ENCODE peak calls at places on chromosomes 7 and 10, in ten cellular contexts. One of them, this sample, is unnamed.

GRCh38 chr7:55050286-55050685 is 31.5 kb downstream of the EGFR start:
- DNase-seq in lung: no peak
- DNase-seq in adrenal gland: no peak
- DNase-seq in NT2/D1: no peak
- DNase-seq in esophagus muscularis mucosa: no peak
- DNase-seq in cardiac muscle cell: no peak
- DNase-seq in fibroblast of lung: no peak
- DNase-seq in PC-9: no peak
- DNase-seq in HCT116: no peak
- DNase-seq in hepatocyte: no peak
- DNase-seq in this sample: no peak

GRCh38 chr10:31001740-31002139 is 29.9 kb downstream of the ZNF438 start:
- DNase-seq in lung: no peak
- DNase-seq in PC-9: no peak
- DNase-seq in NT2/D1: no peak
- DNase-seq in esophagus muscularis mucosa: no peak
- DNase-seq in adrenal gland: no peak
- DNase-seq in HCT116: no peak
- DNase-seq in cardiac muscle cell: no peak
- DNase-seq in hepatocyte: no peak
- DNase-seq in fibroblast of lung: peak; percentile 23
- DNase-seq in this sample: no peak

GRCh38 chr7:129841465-129841864 is 111.3 kb downstream of the UBE2H start:
- DNase-seq in esophagus muscularis mucosa: no peak
- DNase-seq in NT2/D1: no peak
- DNase-seq in PC-9: no peak
- DNase-seq in cardiac muscle cell: no peak
- DNase-seq in HCT116: no peak
- DNase-seq in lung: no peak
- DNase-seq in hepatocyte: no peak
- DNase-seq in adrenal gland: no peak
- DNase-seq in fibroblast of lung: no peak
- DNase-seq in this sample: no peak

GRCh38 chr7:134702366-134703240 is 56.0 kb downstream of the BPGM start:
- DNase-seq in esophagus muscularis mucosa: no peak
- DNase-seq in HCT116: no peak
- DNase-seq in NT2/D1: no peak
- DNase-seq in adrenal gland: no peak
- DNase-seq in hepatocyte: no peak
- DNase-seq in fibroblast of lung: no peak
- DNase-seq in cardiac muscle cell: peak; percentile 20
- DNase-seq in lung: no peak
- DNase-seq in PC-9: no peak
- DNase-seq in this sample: no peak

GRCh38 chr7:102888561-102889233 is 24.1 kb upstream of the LRRC17 start:
- DNase-seq in NT2/D1: no peak
- DNase-seq in esophagus muscularis mucosa: no peak
- DNase-seq in fibroblast of lung: no peak
- DNase-seq in lung: no peak
- DNase-seq in HCT116: no peak
- DNase-seq in PC-9: no peak
- DNase-seq in hepatocyte: no peak
- DNase-seq in adrenal gland: no peak
- DNase-seq in cardiac muscle cell: no peak
- DNase-seq in this sample: no peak

GRCh38 chr7:106219170-106219569 is 65.6 kb downstream of the NAMPT start:
- DNase-seq in cardiac muscle cell: peak; percentile 19
- DNase-seq in adrenal gland: peak; percentile 35
- DNase-seq in NT2/D1: no peak
- DNase-seq in fibroblast of lung: no peak
- DNase-seq in esophagus muscularis mucosa: no peak
- DNase-seq in hepatocyte: no peak
- DNase-seq in lung: no peak
- DNase-seq in HCT116: no peak
- DNase-seq in PC-9: no peak
- DNase-seq in this sample: no peak

GRCh38 chr10:51097546-51097945 is 23.3 kb downstream of the PRKG1 start:
- DNase-seq in PC-9: no peak
- DNase-seq in fibroblast of lung: no peak
- DNase-seq in NT2/D1: no peak
- DNase-seq in HCT116: no peak
- DNase-seq in adrenal gland: no peak
- DNase-seq in hepatocyte: no peak
- DNase-seq in esophagus muscularis mucosa: no peak
- DNase-seq in cardiac muscle cell: peak; percentile 43
- DNase-seq in lung: no peak
- DNase-seq in this sample: no peak

GRCh38 chr10:37711617-37712488 is 145.6 kb downstream of the ZNF248 start:
- DNase-seq in cardiac muscle cell: no peak
- DNase-seq in lung: no peak
- DNase-seq in fibroblast of lung: no peak
- DNase-seq in PC-9: no peak
- DNase-seq in adrenal gland: peak; percentile 91
- DNase-seq in hepatocyte: no peak
- DNase-seq in NT2/D1: no peak
- DNase-seq in esophagus muscularis mucosa: no peak
- DNase-seq in HCT116: no peak
- DNase-seq in this sample: no peak

GRCh38 chr10:49115796-49116508 is 630 bp upstream of the VSTM4 start:
- DNase-seq in NT2/D1: no peak
- DNase-seq in PC-9: no peak
- DNase-seq in fibroblast of lung: no peak
- DNase-seq in esophagus muscularis mucosa: no peak
- DNase-seq in hepatocyte: no peak
- DNase-seq in HCT116: no peak
- DNase-seq in cardiac muscle cell: no peak
- DNase-seq in lung: peak; percentile 21
- DNase-seq in adrenal gland: no peak
- DNase-seq in this sample: peak; percentile 27

GRCh38 chr10:29486466-29486865 is 148.3 kb downstream of the SVIL start:
- DNase-seq in fibroblast of lung: no peak
- DNase-seq in HCT116: no peak
- DNase-seq in PC-9: no peak
- DNase-seq in cardiac muscle cell: no peak
- DNase-seq in NT2/D1: no peak
- DNase-seq in hepatocyte: no peak
- DNase-seq in esophagus muscularis mucosa: no peak
- DNase-seq in adrenal gland: no peak
- DNase-seq in lung: no peak
- DNase-seq in this sample: no peak

GRCh38 chr10:6386960-6387359 is 184.2 kb downstream of the PFKFB3 start:
- DNase-seq in PC-9: no peak
- DNase-seq in NT2/D1: no peak
- DNase-seq in esophagus muscularis mucosa: no peak
- DNase-seq in hepatocyte: no peak
- DNase-seq in lung: no peak
- DNase-seq in cardiac muscle cell: no peak
- DNase-seq in HCT116: no peak
- DNase-seq in adrenal gland: no peak
- DNase-seq in fibroblast of lung: no peak
- DNase-seq in this sample: no peak

GRCh38 chr7:45888185-45888992 is at the start of gene IGFBP1:
- DNase-seq in NT2/D1: no peak
- DNase-seq in hepatocyte: peak; percentile 58
- DNase-seq in HCT116: no peak
- DNase-seq in adrenal gland: peak; percentile 19
- DNase-seq in fibroblast of lung: peak; percentile 45
- DNase-seq in lung: no peak
- DNase-seq in cardiac muscle cell: peak; percentile 42
- DNase-seq in PC-9: peak; percentile 69
- DNase-seq in esophagus muscularis mucosa: peak; percentile 72
- DNase-seq in this sample: no peak
- H3K27me3 ChIP-seq in NT2/D1: peaks cover 44% of the 10 kb centered on the region
- H3K27me3 ChIP-seq in hepatocyte: peaks cover 39% of the 10 kb centered on the region
- H3K27me3 ChIP-seq in HCT116: no peaks in the 10 kb centered on the region
- H3K27me3 ChIP-seq in adrenal gland: peaks cover 27% of the 10 kb centered on the region
- H3K27me3 ChIP-seq in fibroblast of lung: peaks cover 23% of the 10 kb centered on the region
- H3K27me3 ChIP-seq in lung: peaks cover 7% of the 10 kb centered on the region
- H3K27me3 ChIP-seq in cardiac muscle cell: peaks cover 77% of the 10 kb centered on the region
- H3K27me3 ChIP-seq in PC-9: no peaks in the 10 kb centered on the region
- H3K27me3 ChIP-seq in esophagus muscularis mucosa: peaks cover 20% of the 10 kb centered on the region
- H3K27me3 ChIP-seq in this sample: peaks cover 16% of the 10 kb centered on the region

GRCh38 chr7:50406935-50407334 is 43.2 kb downstream of the FIGNL1 start:
- DNase-seq in HCT116: no peak
- DNase-seq in hepatocyte: no peak
- DNase-seq in esophagus muscularis mucosa: no peak
- DNase-seq in NT2/D1: no peak
- DNase-seq in lung: no peak
- DNase-seq in fibroblast of lung: no peak
- DNase-seq in cardiac muscle cell: no peak
- DNase-seq in PC-9: no peak
- DNase-seq in adrenal gland: no peak
- DNase-seq in this sample: no peak
- H3K27me3 ChIP-seq in HCT116: peaks cover 40% of the 10 kb centered on the region
- H3K27me3 ChIP-seq in hepatocyte: peaks cover 11% of the 10 kb centered on the region
- H3K27me3 ChIP-seq in esophagus muscularis mucosa: no peaks in the 10 kb centered on the region
- H3K27me3 ChIP-seq in NT2/D1: no peaks in the 10 kb centered on the region
- H3K27me3 ChIP-seq in lung: no peaks in the 10 kb centered on the region
- H3K27me3 ChIP-seq in fibroblast of lung: no peaks in the 10 kb centered on the region
- H3K27me3 ChIP-seq in cardiac muscle cell: peaks cover 47% of the 10 kb centered on the region
- H3K27me3 ChIP-seq in PC-9: peaks cover 100% of the 10 kb centered on the region
- H3K27me3 ChIP-seq in adrenal gland: no peaks in the 10 kb centered on the region
- H3K27me3 ChIP-seq in this sample: no peaks in the 10 kb centered on the region

GRCh38 chr10:87867453-87867852 is 4.0 kb downstream of the PTEN start:
- DNase-seq in HCT116: no peak
- DNase-seq in lung: no peak
- DNase-seq in cardiac muscle cell: no peak
- DNase-seq in adrenal gland: no peak
- DNase-seq in fibroblast of lung: no peak
- DNase-seq in PC-9: no peak
- DNase-seq in NT2/D1: no peak
- DNase-seq in esophagus muscularis mucosa: no peak
- DNase-seq in hepatocyte: no peak
- DNase-seq in this sample: no peak

GRCh38 chr10:87866575-87866974 is 3.1 kb downstream of the PTEN start:
- DNase-seq in HCT116: no peak
- DNase-seq in fibroblast of lung: no peak
- DNase-seq in hepatocyte: no peak
- DNase-seq in cardiac muscle cell: no peak
- DNase-seq in adrenal gland: no peak
- DNase-seq in NT2/D1: no peak
- DNase-seq in esophagus muscularis mucosa: no peak
- DNase-seq in lung: no peak
- DNase-seq in PC-9: no peak
- DNase-seq in this sample: no peak

GRCh38 chr10:87870154-87870553 is 6.7 kb downstream of the PTEN start:
- DNase-seq in NT2/D1: no peak
- DNase-seq in adrenal gland: no peak
- DNase-seq in fibroblast of lung: no peak
- DNase-seq in lung: no peak
- DNase-seq in cardiac muscle cell: no peak
- DNase-seq in HCT116: no peak
- DNase-seq in esophagus muscularis mucosa: no peak
- DNase-seq in PC-9: no peak
- DNase-seq in hepatocyte: no peak
- DNase-seq in this sample: no peak

GRCh38 chr10:87865201-87866025 is 2.0 kb downstream of the PTEN start:
- DNase-seq in cardiac muscle cell: no peak
- DNase-seq in lung: no peak
- DNase-seq in esophagus muscularis mucosa: no peak
- DNase-seq in NT2/D1: no peak
- DNase-seq in fibroblast of lung: peak; percentile 12
- DNase-seq in PC-9: no peak
- DNase-seq in HCT116: no peak
- DNase-seq in adrenal gland: no peak
- DNase-seq in hepatocyte: no peak
- DNase-seq in this sample: no peak

GRCh38 chr10:87868277-87868676 is 4.9 kb downstream of the PTEN start:
- DNase-seq in PC-9: no peak
- DNase-seq in fibroblast of lung: peak; percentile 27
- DNase-seq in NT2/D1: no peak
- DNase-seq in HCT116: no peak
- DNase-seq in cardiac muscle cell: no peak
- DNase-seq in hepatocyte: no peak
- DNase-seq in lung: no peak
- DNase-seq in adrenal gland: no peak
- DNase-seq in esophagus muscularis mucosa: no peak
- DNase-seq in this sample: no peak
- H3K27me3 ChIP-seq in PC-9: no peaks in the 10 kb centered on the region
- H3K27me3 ChIP-seq in fibroblast of lung: no peaks in the 10 kb centered on the region
- H3K27me3 ChIP-seq in NT2/D1: no peaks in the 10 kb centered on the region
- H3K27me3 ChIP-seq in HCT116: no peaks in the 10 kb centered on the region
- H3K27me3 ChIP-seq in cardiac muscle cell: no peaks in the 10 kb centered on the region
- H3K27me3 ChIP-seq in hepatocyte: no peaks in the 10 kb centered on the region
- H3K27me3 ChIP-seq in lung: no peaks in the 10 kb centered on the region
- H3K27me3 ChIP-seq in adrenal gland: no peaks in the 10 kb centered on the region
- H3K27me3 ChIP-seq in esophagus muscularis mucosa: no peaks in the 10 kb centered on the region
- H3K27me3 ChIP-seq in this sample: no peaks in the 10 kb centered on the region

GRCh38 chr7:158583810-158584209 is 3.8 kb downstream of the PTPRN2 start:
- DNase-seq in lung: no peak
- DNase-seq in PC-9: no peak
- DNase-seq in hepatocyte: no peak
- DNase-seq in HCT116: no peak
- DNase-seq in cardiac muscle cell: no peak
- DNase-seq in adrenal gland: no peak
- DNase-seq in fibroblast of lung: no peak
- DNase-seq in NT2/D1: no peak
- DNase-seq in esophagus muscularis mucosa: no peak
- DNase-seq in this sample: no peak
- H3K27me3 ChIP-seq in lung: peaks cover 8% of the 10 kb centered on the region
- H3K27me3 ChIP-seq in PC-9: peaks cover 26% of the 10 kb centered on the region
- H3K27me3 ChIP-seq in hepatocyte: peaks cover 33% of the 10 kb centered on the region
- H3K27me3 ChIP-seq in HCT116: peaks cover 15% of the 10 kb centered on the region
- H3K27me3 ChIP-seq in cardiac muscle cell: peaks cover 57% of the 10 kb centered on the region
- H3K27me3 ChIP-seq in adrenal gland: peaks cover 21% of the 10 kb centered on the region
- H3K27me3 ChIP-seq in fibroblast of lung: peaks cover 19% of the 10 kb centered on the region
- H3K27me3 ChIP-seq in NT2/D1: peaks cover 38% of the 10 kb centered on the region
- H3K27me3 ChIP-seq in esophagus muscularis mucosa: peaks cover 44% of the 10 kb centered on the region
- H3K27me3 ChIP-seq in this sample: peaks cover 16% of the 10 kb centered on the region

DNA sequence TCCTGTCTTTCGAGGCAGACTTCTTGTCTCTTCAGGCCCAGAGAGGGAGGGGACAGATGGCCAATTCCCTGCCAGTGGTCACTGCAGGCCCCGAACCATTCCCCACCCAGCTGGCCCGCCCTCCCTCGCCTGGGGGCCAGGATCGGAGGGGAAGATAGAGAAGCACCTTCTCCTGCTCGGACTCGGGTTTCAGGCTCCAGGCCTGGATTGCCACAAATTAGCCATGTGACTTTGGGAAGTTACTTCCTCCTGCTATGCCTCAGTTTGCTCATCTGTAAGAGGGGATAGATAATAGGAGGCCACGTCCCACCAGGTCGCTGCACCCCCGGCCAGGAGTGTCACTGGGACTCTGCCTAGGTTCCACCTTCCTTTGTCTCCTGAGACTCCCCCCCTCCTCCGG is 24.8 kb upstream of the PPP2R2D start:
- DNase-seq in HCT116: no peak
- DNase-seq in cardiac muscle cell: no peak
- DNase-seq in esophagus muscularis mucosa: no peak
- DNase-seq in fibroblast of lung: no peak
- DNase-seq in PC-9: no peak
- DNase-seq in NT2/D1: no peak
- DNase-seq in hepatocyte: no peak
- DNase-seq in adrenal gland: no peak
- DNase-seq in lung: no peak
- DNase-seq in this sample: no peak
- H3K27me3 ChIP-seq in HCT116: no peaks in the 10 kb centered on the region
- H3K27me3 ChIP-seq in cardiac muscle cell: no peaks in the 10 kb centered on the region
- H3K27me3 ChIP-seq in esophagus muscularis mucosa: peaks cover 11% of the 10 kb centered on the region
- H3K27me3 ChIP-seq in fibroblast of lung: no peaks in the 10 kb centered on the region
- H3K27me3 ChIP-seq in PC-9: peaks cover 76% of the 10 kb centered on the region
- H3K27me3 ChIP-seq in NT2/D1: no peaks in the 10 kb centered on the region
- H3K27me3 ChIP-seq in hepatocyte: no peaks in the 10 kb centered on the region
- H3K27me3 ChIP-seq in adrenal gland: peaks cover 10% of the 10 kb centered on the region
- H3K27me3 ChIP-seq in lung: no peaks in the 10 kb centered on the region
- H3K27me3 ChIP-seq in this sample: no peaks in the 10 kb centered on the region

GRCh38 chr10:114042895-114043531 is 653 bp upstream of the ADRB1 start:
- DNase-seq in hepatocyte: peak; percentile 39
- DNase-seq in HCT116: peak; percentile 15
- DNase-seq in lung: peak; percentile 43
- DNase-seq in adrenal gland: no peak
- DNase-seq in fibroblast of lung: peak; percentile 45
- DNase-seq in PC-9: peak; percentile 26
- DNase-seq in cardiac muscle cell: no peak
- DNase-seq in esophagus muscularis mucosa: no peak
- DNase-seq in NT2/D1: peak; percentile 22
- DNase-seq in this sample: no peak
- H3K27me3 ChIP-seq in hepatocyte: peaks cover 77% of the 10 kb centered on the region
- H3K27me3 ChIP-seq in HCT116: no peaks in the 10 kb centered on the region
- H3K27me3 ChIP-seq in lung: no peaks in the 10 kb centered on the region
- H3K27me3 ChIP-seq in adrenal gland: peaks cover 37% of the 10 kb centered on the region
- H3K27me3 ChIP-seq in fibroblast of lung: peaks cover 31% of the 10 kb centered on the region
- H3K27me3 ChIP-seq in PC-9: no peaks in the 10 kb centered on the region
- H3K27me3 ChIP-seq in cardiac muscle cell: peaks cover 87% of the 10 kb centered on the region
- H3K27me3 ChIP-seq in esophagus muscularis mucosa: peaks cover 3% of the 10 kb centered on the region
- H3K27me3 ChIP-seq in NT2/D1: peaks cover 69% of the 10 kb centered on the region
- H3K27me3 ChIP-seq in this sample: peaks cover 48% of the 10 kb centered on the region